ENCODE peak calls at places on chromosomes 2 and 18, in six cellular contexts. L, I, W, J, Q and D are unnamed samples.

GRCh38 chr2:20781656-20782265 is 41.1 kb downstream of the LDAH start:
- DNase-seq in W (peak), L (no peak), J (no peak), Q (no peak), I (peak), D (no peak)

GRCh38 chr2:167181134-167181533 is 292.9 kb downstream of the XIRP2 start:
- DNase-seq in I (peak), J (no peak), Q (no peak), W (no peak), L (no peak), D (no peak)

GRCh38 chr18:69469444-69469919 is 68.8 kb downstream of the DOK6 start:
- DNase-seq in J (no peak), W (peak), I (peak), L (peak), Q (no peak), D (no peak)

GRCh38 chr2:118014492-118014824 is 588 bp upstream of the CCDC93 start:
- DNase-seq in Q (no peak), J (no peak), L (no peak), W (no peak), I (no peak), D (no peak)

GRCh38 chr2:73896362-73897239 is 3.8 kb downstream of the ACTG2 start:
- DNase-seq in I (no peak), Q (no peak), J (no peak), L (no peak), W (peak), D (peak)

GRCh38 chr2:237479747-237480146 is 7.3 kb upstream of the MLPH start:
- DNase-seq in W (no peak), L (peak), Q (no peak), I (no peak), J (no peak), D (no peak)

GRCh38 chr2:52658598-52658997 is 1109.0 kb upstream of the CHAC2 start:
- DNase-seq in W (peak), I (peak), Q (no peak), J (no peak), L (no peak), D (no peak)

GRCh38 chr2:184312970-184313369 is 285.4 kb upstream of the ZNF804A start:
- DNase-seq in W (no peak), I (no peak), Q (no peak), J (no peak), L (no peak), D (no peak)

GRCh38 chr2:190443778-190444481 is 35.8 kb downstream of the MFSD6 start:
- DNase-seq in J (no peak), I (peak), W (peak), Q (no peak), L (peak), D (no peak)

GRCh38 chr2:165544897-165545296 is 75.4 kb downstream of the CSRNP3 start:
- DNase-seq in W (no peak), Q (no peak), J (no peak), L (no peak), I (no peak), D (no peak)

GRCh38 chr2:43467889-43468288 is 127.9 kb downstream of the THADA start:
- DNase-seq in L (no peak), W (peak), Q (peak), J (no peak), I (peak), D (no peak)

GRCh38 chr18:37019157-37019571 is 190.2 kb downstream of the KIAA1328 start:
- DNase-seq in J (no peak), Q (peak), W (peak), I (peak), L (peak), D (no peak)

GRCh38 chr2:112579280-112579679 is 5.1 kb upstream of the CHCHD5 start:
- DNase-seq in Q (peak), I (peak), W (peak), J (no peak), L (peak), D (no peak)

GRCh38 chr18:70182548-70182947 is 22.9 kb downstream of the RTTN start:
- DNase-seq in J (no peak), L (no peak), W (no peak), I (peak), Q (no peak), D (no peak)

GRCh38 chr18:55779711-55780590 is 192.0 kb upstream of the TCF4 start:
- DNase-seq in L (no peak), W (peak), I (no peak), J (peak), Q (no peak), D (no peak)

GRCh38 chr2:100422320-100422719 is 4.9 kb upstream of the CHST10 start:
- DNase-seq in W (peak), I (peak), J (no peak), Q (no peak), L (no peak), D (no peak)

GRCh38 chr2:62587616-62588015 is 81.6 kb upstream of the TMEM17 start:
- DNase-seq in J (no peak), L (no peak), W (no peak), Q (no peak), I (no peak), D (no peak)

GRCh38 chr18:34956663-34957062 is 84.5 kb upstream of the MAPRE2 start:
- DNase-seq in W (peak), L (no peak), I (no peak), Q (no peak), J (no peak), D (no peak)

GRCh38 chr2:237509905-237510304 is 22.9 kb downstream of the MLPH start:
- DNase-seq in I (no peak), Q (no peak), W (no peak), J (no peak), L (no peak), D (no peak)

GRCh38 chr18:69588301-69588700 is 187.6 kb downstream of the DOK6 start:
- DNase-seq in I (peak), L (no peak), Q (no peak), W (no peak), J (no peak), D (no peak)

GRCh38 chr2:240284503-240285259 is 144.2 kb upstream of the OTOS start:
- DNase-seq in Q (no peak), W (no peak), J (no peak), I (no peak), L (no peak), D (no peak)

GRCh38 chr2:239098288-239098970 is 250.5 kb downstream of the TWIST2 start:
- DNase-seq in I (peak), L (no peak), Q (no peak), W (no peak), J (no peak), D (peak)

GRCh38 chr2:10733980-10734379 is 12.6 kb downstream of the ATP6V1C2 start:
- DNase-seq in I (no peak), J (no peak), Q (no peak), W (no peak), L (no peak), D (no peak)

GRCh38 chr2:191274404-191274803 is 29.2 kb downstream of the MYO1B start:
- DNase-seq in I (no peak), W (no peak), L (no peak), J (no peak), Q (no peak), D (no peak)

GRCh38 chr18:63439334-63439733 is 17.1 kb upstream of the VPS4B start:
- DNase-seq in W (peak), I (peak), J (peak), Q (peak), L (no peak), D (no peak)

GRCh38 chr2:177551989-177552413 is 159.4 kb downstream of the AGPS start:
- DNase-seq in W (no peak), I (no peak), Q (no peak), J (no peak), L (peak), D (no peak)

GRCh38 chr2:102268529-102269524 is 42.5 kb upstream of the IL1RL1 start:
- DNase-seq in Q (no peak), I (no peak), J (no peak), W (peak), L (no peak), D (no peak)

GRCh38 chr2:181678033-181678586 is 2.2 kb downstream of the NEUROD1 start:
- DNase-seq in Q (peak), J (peak), L (peak), W (peak), I (peak), D (peak)

GRCh38 chr2:200814276-200814815 is 2.6 kb downstream of the BZW1 start:
- DNase-seq in Q (no peak), J (no peak), I (no peak), W (peak), L (no peak), D (no peak)

GRCh38 chr2:220337611-220338440 is 710.4 kb downstream of the SLC4A3 start:
- DNase-seq in L (no peak), I (no peak), Q (no peak), J (no peak), W (no peak), D (no peak)

GRCh38 chr2:74917702-74918619 is 40.5 kb upstream of the POLE4 start:
- DNase-seq in I (peak), Q (no peak), L (no peak), J (no peak), W (peak), D (no peak)

GRCh38 chr2:234765315-234765714 is 186.5 kb upstream of the SH3BP4 start:
- DNase-seq in I (no peak), J (no peak), W (no peak), Q (no peak), L (no peak), D (no peak)

GRCh38 chr18:65429601-65430000 is 321.2 kb upstream of the CDH7 start:
- DNase-seq in W (no peak), J (no peak), I (no peak), Q (no peak), L (no peak), D (no peak)

GRCh38 chr2:101533611-101534601 is 59.0 kb upstream of the RFX8 start:
- DNase-seq in J (no peak), L (no peak), Q (no peak), W (no peak), I (no peak), D (no peak)

GRCh38 chr18:25225152-25225551 is 126.8 kb downstream of the ZNF521 start:
- DNase-seq in I (no peak), J (no peak), L (no peak), W (no peak), Q (no peak), D (no peak)

GRCh38 chr2:7089284-7089683 is 172.1 kb downstream of the RNF144A start:
- DNase-seq in L (no peak), W (no peak), I (no peak), J (no peak), Q (no peak), D (no peak)

GRCh38 chr2:7084601-7085000 is 167.4 kb downstream of the RNF144A start:
- DNase-seq in L (no peak), J (no peak), Q (no peak), I (no peak), W (no peak), D (no peak)

DNA sequence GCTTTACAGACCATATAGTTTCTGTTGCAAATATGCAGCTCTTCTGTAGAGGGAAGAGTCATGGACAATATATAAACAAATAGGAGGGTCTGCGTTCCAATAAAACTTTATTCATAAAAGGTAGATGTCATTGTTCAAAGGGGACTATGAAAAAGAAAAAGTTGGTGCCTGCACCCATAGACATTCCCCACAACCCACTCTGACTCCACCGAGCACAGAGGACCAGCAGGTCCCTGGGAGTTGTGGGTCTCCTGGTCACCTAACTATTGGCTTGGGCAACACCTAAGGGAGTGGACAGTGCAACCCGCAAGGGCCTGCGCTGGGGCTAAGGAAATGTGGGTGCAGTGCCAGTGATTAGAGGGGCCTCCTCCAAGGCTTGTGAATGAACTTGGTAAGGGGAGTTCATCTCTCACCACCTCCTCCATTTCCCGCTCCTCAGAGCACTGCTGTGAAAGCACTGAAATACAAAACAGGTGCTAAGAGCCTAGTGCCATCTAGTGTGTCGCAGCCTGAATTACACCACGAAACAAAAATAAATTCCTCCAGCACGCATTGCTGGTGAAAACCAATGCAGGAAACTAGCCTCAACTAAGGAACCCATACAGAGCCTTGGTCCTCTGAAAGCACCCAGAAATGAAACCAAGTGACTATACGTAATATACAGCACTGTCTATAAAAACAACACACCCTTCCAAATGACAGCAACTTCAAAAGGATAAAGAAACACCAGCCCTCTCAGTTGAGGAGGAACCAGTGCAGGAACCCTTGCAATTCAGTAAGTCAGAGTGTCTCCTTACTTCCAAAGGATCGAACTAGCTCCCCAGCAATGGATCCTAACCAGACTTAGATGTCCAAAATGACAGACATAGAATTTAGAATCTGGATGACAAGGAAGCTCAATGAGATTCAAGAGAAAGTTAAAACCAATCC is 166.6 kb downstream of the RNF144A start:
- DNase-seq in Q (no peak), I (peak), L (no peak), J (no peak), W (peak), D (no peak)
- TF ChIP-seq CTCF in Q (peak), I (peak), L (peak), J (peak), W (peak), D (no peak)

GRCh38 chr18:78146136-78146535 is 833.5 kb upstream of the SALL3 start:
- DNase-seq in Q (no peak), L (no peak), I (no peak), J (no peak), W (no peak), D (no peak)
- TF ChIP-seq CTCF in Q (no peak), L (no peak), I (no peak), J (no peak), W (no peak), D (no peak)

GRCh38 chr2:134259571-134259970 is 5.7 kb downstream of the MGAT5 start:
- DNase-seq in Q (no peak), W (no peak), J (no peak), I (no peak), L (no peak), D (no peak)

GRCh38 chr2:134257516-134257915 is 3.6 kb downstream of the MGAT5 start:
- DNase-seq in Q (no peak), L (no peak), I (no peak), J (no peak), W (no peak), D (no peak)

GRCh38 chr2:134260726-134261125 is 6.9 kb downstream of the MGAT5 start:
- DNase-seq in L (no peak), W (peak), Q (no peak), J (no peak), I (no peak), D (no peak)

GRCh38 chr2:134257965-134258683 is 4.3 kb downstream of the MGAT5 start:
- DNase-seq in I (no peak), W (no peak), L (no peak), Q (no peak), J (no peak), D (no peak)

GRCh38 chr2:134258684-134259408 is 5.0 kb downstream of the MGAT5 start:
- DNase-seq in L (no peak), J (no peak), W (no peak), I (no peak), Q (no peak), D (peak)
- TF ChIP-seq CTCF in L (no peak), J (no peak), W (no peak), I (no peak), Q (no peak), D (no peak)

DNA sequence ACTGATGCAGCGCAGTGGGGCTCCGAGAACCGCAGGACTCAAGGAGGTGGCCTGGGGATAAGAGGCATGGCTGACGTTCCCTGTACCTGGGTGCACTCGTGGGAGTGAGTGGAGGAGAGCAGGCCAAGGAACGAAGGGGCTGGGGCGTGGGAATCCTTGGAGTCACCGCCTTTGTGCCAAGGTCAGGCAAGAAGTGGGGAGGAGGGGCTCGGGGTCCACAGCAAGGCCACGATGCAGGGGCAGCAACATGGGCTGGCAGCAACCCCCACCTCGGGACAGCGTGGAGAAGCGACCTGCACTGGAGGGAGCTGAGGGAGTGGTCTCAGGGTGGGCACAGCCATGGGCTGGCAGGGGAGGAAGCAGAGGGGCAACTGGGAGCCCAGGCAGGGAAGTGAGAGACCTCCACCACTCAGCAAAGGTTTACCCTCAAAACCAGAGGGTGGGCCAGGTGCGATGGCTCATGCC is 18.6 kb downstream of the ARID5A start:
- DNase-seq in Q (no peak), I (no peak), W (no peak), L (no peak), J (no peak), D (no peak)
- TF ChIP-seq CTCF in Q (no peak), I (no peak), W (no peak), L (no peak), J (no peak), D (no peak)

GRCh38 chr2:215397632-215398341 is 38.1 kb downstream of the FN1 start:
- DNase-seq in I (no peak), Q (no peak), J (no peak), L (peak), W (peak), D (no peak)
- TF ChIP-seq CTCF in I (no peak), Q (no peak), J (no peak), L (no peak), W (peak), D (no peak)

GRCh38 chr18:74389991-74390390 is 67.1 kb downstream of the DIPK1C start:
- DNase-seq in L (no peak), J (no peak), I (no peak), Q (no peak), W (no peak), D (no peak)
- TF ChIP-seq CTCF in L (no peak), J (no peak), I (no peak), Q (no peak), W (no peak), D (no peak)

GRCh38 chr18:26621161-26622026 is 73.0 kb upstream of the KCTD1 start:
- DNase-seq in I (peak), W (peak), J (peak), Q (no peak), L (peak), D (no peak)
- TF ChIP-seq CTCF in I (peak), W (peak), J (peak), Q (peak), L (peak), D (no peak)